ENCODE peak calls at places on chromosomes 1 and 21, in eight cellular contexts. G is A172, A is aorta, B is NCI-H1105 treated with DMSO at 0.1 percent for 48 hours, W is neural crest cell, J is activated B cell treated with CpG ODN at 0.5 μM for 24 hours, P is AG08395, D is cardiac fibroblast. I is an unnamed sample.

GRCh38 chr1:9589719-9590157 is 1.0 kb downstream of the TMEM201 start:
- DNase-seq in W (no peak), G (no peak), J (no peak), P (no peak), D (no peak), B (no peak), A (peak), I (no peak)

GRCh38 chr1:117093870-117094621 is 27.5 kb downstream of the TRIM45 start:
- DNase-seq in J (no peak), B (no peak), D (peak), P (peak), W (no peak), G (peak), A (no peak), I (no peak)

GRCh38 chr1:169590932-169591331 is 4.7 kb upstream of the F5 start:
- DNase-seq in D (no peak), B (no peak), A (no peak), J (no peak), W (no peak), G (no peak), P (no peak), I (no peak)

GRCh38 chr1:221994939-221995338 is 253.1 kb upstream of the DUSP10 start:
- DNase-seq in A (no peak), P (peak), D (peak), B (no peak), G (no peak), J (no peak), W (no peak), I (no peak)

GRCh38 chr1:84571150-84571535 is 3.1 kb downstream of the CTBS start:
- DNase-seq in W (no peak), J (no peak), B (no peak), G (peak), D (no peak), P (peak), A (no peak), I (no peak)

GRCh38 chr1:65255088-65256050 is 54.0 kb upstream of the DNAJC6 start:
- DNase-seq in P (no peak), B (peak), D (peak), J (no peak), G (no peak), A (no peak), W (no peak), I (no peak)

GRCh38 chr1:85607913-85608250 is 27.3 kb downstream of the CCN1 start:
- DNase-seq in A (no peak), W (no peak), P (no peak), B (no peak), G (no peak), J (no peak), D (peak), I (no peak)

GRCh38 chr1:188359315-188359714 is 1530.6 kb downstream of the PLA2G4A start:
- DNase-seq in D (no peak), G (no peak), W (no peak), A (no peak), J (no peak), B (no peak), P (no peak), I (no peak)

GRCh38 chr1:24248859-24249258 is 61.8 kb upstream of the IFNLR1 start:
- DNase-seq in G (no peak), J (no peak), P (no peak), W (no peak), D (no peak), A (no peak), B (no peak), I (no peak)

GRCh38 chr1:33349081-33349759 is 28.3 kb upstream of the A3GALT2 start:
- DNase-seq in D (peak), A (peak), P (peak), J (no peak), B (no peak), G (no peak), W (peak), I (peak)

GRCh38 chr1:18949689-18950414 is 6.6 kb downstream of the IFFO2 start:
- DNase-seq in D (peak), J (no peak), W (peak), B (no peak), G (peak), A (no peak), P (peak), I (no peak)

GRCh38 chr1:97826820-97827219 is 94.0 kb downstream of the DPYD start:
- DNase-seq in W (no peak), A (no peak), G (no peak), B (peak), D (no peak), J (no peak), P (no peak), I (no peak)

GRCh38 chr1:40633563-40634376 is 31.7 kb downstream of the RIMS3 start:
- DNase-seq in B (no peak), J (no peak), W (no peak), A (no peak), G (no peak), D (no peak), P (no peak), I (no peak)

GRCh38 chr1:24643362-24644346 is 552 bp downstream of the SRRM1 start:
- DNase-seq in G (peak), D (no peak), W (no peak), J (no peak), B (no peak), P (peak), A (peak), I (no peak)

GRCh38 chr1:182357913-182358312 is 33.7 kb downstream of the GLUL start:
- DNase-seq in W (no peak), G (no peak), D (no peak), B (peak), J (no peak), P (no peak), A (no peak), I (no peak)

GRCh38 chr1:1122981-1123480 is 7.1 kb upstream of the C1orf159 start:
- DNase-seq in W (no peak), J (peak), A (no peak), B (no peak), P (peak), D (no peak), G (no peak), I (no peak)

GRCh38 chr1:8941906-8942305 is 3.8 kb upstream of the CA6 start:
- DNase-seq in J (no peak), A (no peak), W (no peak), P (peak), B (no peak), D (peak), G (peak), I (no peak)

GRCh38 chr1:171081220-171081993 is 9.3 kb upstream of the FMO3 start:
- DNase-seq in A (no peak), G (peak), J (no peak), P (peak), D (peak), W (no peak), B (peak), I (no peak)

GRCh38 chr1:87329051-87329755 is 523 bp downstream of the LMO4 start:
- DNase-seq in W (peak), P (peak), B (peak), A (peak), G (no peak), J (peak), D (peak), I (no peak)

GRCh38 chr1:67647036-67647798 is 37.8 kb upstream of the GADD45A start:
- DNase-seq in J (no peak), B (peak), P (peak), W (no peak), D (peak), G (peak), A (no peak), I (no peak)

GRCh38 chr1:94528826-94529225 is 12.7 kb downstream of the F3 start:
- DNase-seq in D (no peak), P (no peak), B (no peak), G (no peak), J (no peak), A (no peak), W (no peak), I (no peak)

GRCh38 chr1:23745515-23745914 is 2.2 kb downstream of the ELOA start:
- DNase-seq in B (peak), W (no peak), D (peak), A (no peak), P (peak), G (no peak), J (no peak), I (no peak)

GRCh38 chr21:33234618-33235520 is 5.1 kb downstream of the IFNAR2 start:
- DNase-seq in W (no peak), B (no peak), A (no peak), G (no peak), D (no peak), J (no peak), P (no peak), I (no peak)

GRCh38 chr1:30174499-30174898 is 548.9 kb downstream of the MATN1 start:
- DNase-seq in W (no peak), D (no peak), G (no peak), B (no peak), J (no peak), A (no peak), P (no peak), I (no peak)

GRCh38 chr1:153251562-153251961 is 7.9 kb upstream of the LORICRIN start:
- DNase-seq in J (no peak), W (no peak), A (no peak), D (no peak), G (no peak), P (no peak), B (no peak), I (no peak)

GRCh38 chr1:3219005-3219724 is 150.2 kb downstream of the PRDM16 start:
- DNase-seq in J (no peak), G (no peak), A (peak), P (peak), W (peak), D (peak), B (no peak), I (no peak)

GRCh38 chr1:38899560-38899959 is 18.2 kb upstream of the GJA9 start:
- DNase-seq in G (no peak), W (no peak), D (no peak), B (no peak), J (no peak), P (no peak), A (no peak), I (no peak)

GRCh38 chr1:220808501-220809186 is 21.9 kb downstream of the MTARC1 start:
- DNase-seq in G (peak), P (no peak), B (no peak), D (no peak), J (no peak), W (no peak), A (no peak), I (no peak)

GRCh38 chr1:206496131-206496793 is 11.1 kb upstream of the RASSF5 start:
- DNase-seq in B (peak), W (no peak), D (no peak), G (no peak), P (no peak), A (no peak), J (peak), I (no peak)

GRCh38 chr1:217881607-217882332 is 250.6 kb downstream of the SPATA17 start:
- DNase-seq in B (no peak), P (no peak), G (peak), A (no peak), D (peak), W (no peak), J (no peak), I (no peak)

GRCh38 chr1:211036701-211037494 is 97.0 kb downstream of the KCNH1 start:
- DNase-seq in B (no peak), P (peak), W (no peak), J (no peak), G (peak), A (no peak), D (no peak), I (no peak)

GRCh38 chr1:86704972-86705632 is 726 bp downstream of the SH3GLB1 start:
- DNase-seq in D (peak), A (peak), J (no peak), P (peak), W (no peak), G (peak), B (peak), I (peak)

GRCh38 chr1:224381880-224382548 is 25.3 kb downstream of the CNIH4 start:
- DNase-seq in J (no peak), B (no peak), A (no peak), P (no peak), G (peak), D (no peak), W (no peak), I (no peak)

GRCh38 chr1:183901748-183902341 is 96.9 kb downstream of the RGL1 start:
- DNase-seq in W (no peak), J (no peak), A (no peak), B (no peak), P (no peak), G (no peak), D (peak), I (no peak)

GRCh38 chr1:220368352-220369265 is 96.4 kb upstream of the RAB3GAP2 start:
- DNase-seq in A (no peak), G (no peak), W (no peak), B (no peak), J (no peak), P (peak), D (peak), I (no peak)

GRCh38 chr1:155006601-155007101 is 4.0 kb downstream of the ZBTB7B start:
- DNase-seq in D (peak), A (no peak), B (peak), J (no peak), G (no peak), W (no peak), P (no peak), I (no peak)

GRCh38 chr1:244735854-244736561 is 83.1 kb downstream of the DESI2 start:
- DNase-seq in P (no peak), J (no peak), B (no peak), D (no peak), G (peak), W (no peak), A (peak), I (no peak)

GRCh38 chr1:111656093-111657017 is 36.8 kb downstream of the RAP1A start:
- DNase-seq in W (peak), G (peak), P (peak), D (peak), J (no peak), A (no peak), B (peak), I (peak)

I was measured in naive thymus-derived CD8-positive, alpha-beta T cell.